ENCODE peak calls at places on chromosomes 16 and 17, in seven cellular contexts. G, M, J, C, Q, K and T are unnamed samples.

GRCh38 chr16:89556750-89557149 is 3.7 kb upstream of the RPL13 start:
- DNase-seq in G (no peak), M (no peak), J (no peak), C (no peak), Q (no peak), K (no peak), T (no peak)

GRCh38 chr16:88430185-88430523 is 22.9 kb upstream of the ZFPM1 start:
- DNase-seq in G (no peak), M (no peak), J (no peak), C (no peak), Q (no peak), K (no peak), T (no peak)

GRCh38 chr17:31392856-31393748 is 1.6 kb downstream of the RAB11FIP4 start:
- DNase-seq in G (no peak), M (no peak), J (no peak), C (no peak), Q (no peak), K (no peak), T (no peak)

GRCh38 chr16:16108759-16109158 is 114.5 kb downstream of the ABCC6 start:
- DNase-seq in G (no peak), M (no peak), J (no peak), C (no peak), Q (no peak), K (no peak), T (no peak)

GRCh38 chr16:74738134-74738541 is 36.5 kb downstream of the FA2H start:
- DNase-seq in G (no peak), M (no peak), J (no peak), C (peak; percentile 17), Q (no peak), K (no peak), T (no peak)

GRCh38 chr17:83026311-83026811 is 53.0 kb upstream of the METRNL start:
- DNase-seq in G (no peak), M (no peak), J (no peak), C (no peak), Q (no peak), K (no peak), T (no peak)

GRCh38 chr16:30184430-30185140 is 1.2 kb downstream of the CORO1A start:
- DNase-seq in G (peak; percentile 10), M (peak; percentile 45), J (no peak), C (peak; percentile 67), Q (no peak), K (no peak), T (peak; percentile 65)

GRCh38 chr17:49224198-49224996 is 6.2 kb downstream of the PHOSPHO1 start:
- DNase-seq in G (no peak), M (peak; percentile 41), J (peak; percentile 40), C (peak; percentile 50), Q (no peak), K (no peak), T (peak; percentile 71)

GRCh38 chr16:82229800-82230619 is 60.0 kb upstream of the MPHOSPH6 start:
- DNase-seq in G (peak; percentile 1), M (peak; percentile 61), J (peak; percentile 68), C (peak; percentile 39), Q (peak; percentile 69), K (peak; percentile 40), T (peak; percentile 65)

GRCh38 chr17:60640503-60640902 is 37.1 kb upstream of the BCAS3 start:
- DNase-seq in G (no peak), M (no peak), J (no peak), C (no peak), Q (no peak), K (no peak), T (no peak)

GRCh38 chr16:50489187-50489586 is 59.0 kb upstream of the NKD1 start:
- DNase-seq in G (no peak), M (no peak), J (no peak), C (no peak), Q (no peak), K (no peak), T (no peak)

GRCh38 chr16:46496701-46497100 is 124.5 kb downstream of the SHCBP1 start:
- DNase-seq in G (no peak), M (no peak), J (no peak), C (no peak), Q (no peak), K (no peak), T (no peak)

GRCh38 chr16:57532251-57532625 is 4.1 kb downstream of the CCDC102A start:
- DNase-seq in G (no peak), M (no peak), J (no peak), C (peak; percentile 45), Q (no peak), K (no peak), T (no peak)